ENCODE peak calls at places on chromosomes 11 and 22, in seven cellular contexts. T, Q, B, P, C, N and J are unnamed samples. For H3K4me1, the result is how much of the 10 kb centered on the place peaks cover.

GRCh38 chr22:24141586-24141985 is 39.7 kb upstream of the SUSD2 start:
- DNase-seq in B (no peak), T (peak), P (no peak), Q (no peak), C (no peak), N (peak), J (no peak)

GRCh38 chr11:14380125-14380936 is 21.3 kb upstream of the RRAS2 start:
- DNase-seq in N (no peak), B (no peak), P (no peak), T (no peak), Q (no peak), C (no peak), J (no peak)

GRCh38 chr22:48578138-48579034 is 1249.3 kb downstream of the BRD1 start:
- DNase-seq in P (no peak), B (no peak), T (no peak), N (no peak), C (no peak), Q (peak), J (no peak)

GRCh38 chr11:64990222-64990918 is 6.4 kb downstream of the BATF2 start:
- DNase-seq in T (no peak), N (peak), B (peak), C (no peak), P (peak), Q (no peak), J (no peak)

GRCh38 chr22:35883028-35883620 is 145.5 kb downstream of the RBFOX2 start:
- DNase-seq in T (peak), Q (no peak), B (peak), P (peak), C (no peak), N (peak), J (no peak)

GRCh38 chr11:17537261-17537660 is 7.0 kb downstream of the USH1C start:
- DNase-seq in C (no peak), Q (no peak), N (no peak), P (no peak), T (no peak), B (no peak), J (no peak)

GRCh38 chr11:97617031-97617430 is 1227.2 kb downstream of the JRKL start:
- DNase-seq in P (no peak), N (no peak), T (no peak), C (no peak), B (no peak), Q (no peak), J (no peak)

GRCh38 chr11:94766656-94767291 is 1.4 kb upstream of the AMOTL1 start:
- DNase-seq in C (no peak), Q (no peak), T (no peak), P (peak), B (no peak), N (no peak), J (no peak)

GRCh38 chr11:68469122-68469521 is 8.6 kb downstream of the PPP6R3 start:
- DNase-seq in C (no peak), B (no peak), Q (no peak), P (peak), N (peak), T (peak), J (no peak)

GRCh38 chr11:69014936-69015549 is 2.0 kb upstream of the MRGPRF start:
- DNase-seq in Q (no peak), N (no peak), T (no peak), P (no peak), B (no peak), C (no peak), J (no peak)

GRCh38 chr11:132427611-132428010 is 1057.2 kb downstream of the NTM start:
- DNase-seq in C (no peak), B (no peak), T (no peak), P (peak), N (peak), Q (no peak), J (no peak)

DNA sequence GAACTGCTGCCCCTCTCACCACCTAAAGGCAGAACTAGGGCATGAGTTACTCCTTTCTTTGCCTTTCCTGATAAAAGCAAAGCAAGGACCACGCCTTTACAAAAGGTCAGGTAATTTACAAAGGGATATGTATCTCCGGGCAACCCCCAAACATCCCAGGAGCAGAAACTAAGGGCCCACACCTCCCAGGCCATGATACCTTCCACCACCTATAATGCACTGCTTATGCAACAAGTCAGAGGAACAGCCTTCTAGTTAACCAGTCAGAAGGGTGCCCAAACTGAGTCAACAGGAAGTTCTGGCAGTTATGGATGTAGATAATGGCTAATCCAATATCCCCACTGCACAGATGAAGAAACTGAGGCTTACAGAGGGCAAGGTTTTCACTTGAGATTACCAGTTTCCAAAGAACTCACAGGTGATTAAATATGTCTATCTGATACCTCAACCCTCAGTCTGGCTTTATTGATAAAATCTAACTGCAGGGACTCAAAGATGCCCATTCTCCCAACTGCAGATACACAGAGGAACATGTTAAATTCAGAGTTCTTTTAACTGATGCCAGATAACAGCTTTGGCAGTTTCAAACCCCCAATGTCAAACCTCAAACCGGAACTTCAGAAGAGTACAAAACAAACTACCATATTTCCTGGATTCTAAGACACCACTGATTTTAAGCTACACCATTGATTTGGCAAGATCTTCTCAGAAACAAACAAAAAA is 16.8 kb upstream of the CASTOR1 start:
- DNase-seq in C (no peak), T (no peak), P (no peak), B (no peak), Q (no peak), N (no peak), J (no peak)
- H3K4me1 ChIP-seq in C (under half), T (under half), P (under half), B (half or more), Q (half or more), N (under half), J (under half)

GRCh38 chr22:46104170-46104880 is 46.0 kb upstream of the PPARA start:
- DNase-seq in T (no peak), Q (no peak), N (no peak), P (no peak), B (peak), C (peak), J (no peak)

GRCh38 chr22:46102752-46103151 is 47.6 kb upstream of the PPARA start:
- DNase-seq in P (no peak), Q (no peak), N (no peak), C (no peak), B (peak), T (no peak), J (no peak)

GRCh38 chr22:46103181-46103580 is 47.1 kb upstream of the PPARA start:
- DNase-seq in T (no peak), B (no peak), P (no peak), Q (no peak), N (no peak), C (no peak), J (no peak)

GRCh38 chr22:46104881-46105493 is 45.3 kb upstream of the PPARA start:
- DNase-seq in C (peak), P (no peak), Q (no peak), T (no peak), B (peak), N (no peak), J (no peak)

GRCh38 chr22:46103664-46104063 is 46.7 kb upstream of the PPARA start:
- DNase-seq in N (no peak), T (no peak), P (no peak), Q (no peak), C (peak), B (no peak), J (no peak)
- H3K4me1 ChIP-seq in N (half or more), T (under half), P (under half), Q (under half), C (half or more), B (half or more), J (under half)

GRCh38 chr22:49638001-49638400 is 189.7 kb downstream of the BRD1 start:
- DNase-seq in T (no peak), B (no peak), N (no peak), P (no peak), C (no peak), Q (no peak), J (no peak)
- H3K4me1 ChIP-seq in T (under half), B (under half), N (under half), P (under half), C (under half), Q (under half), J (under half)

GRCh38 chr11:67288198-67288451 is 978 bp upstream of the ANKRD13D start:
- DNase-seq in P (no peak), N (no peak), T (no peak), C (no peak), B (no peak), Q (peak), J (no peak)

GRCh38 chr11:67284811-67285540 is 4.1 kb upstream of the ANKRD13D start:
- DNase-seq in T (no peak), Q (peak), N (no peak), C (peak), P (no peak), B (no peak), J (no peak)

GRCh38 chr11:67285541-67286498 is 3.3 kb upstream of the ANKRD13D start:
- DNase-seq in Q (peak), C (peak), T (no peak), P (no peak), N (no peak), B (no peak), J (no peak)

GRCh38 chr11:67287355-67288197 is 1.5 kb upstream of the ANKRD13D start:
- DNase-seq in C (peak), B (no peak), P (no peak), T (no peak), Q (peak), N (no peak), J (no peak)

GRCh38 chr11:67286621-67287333 is 2.3 kb upstream of the ANKRD13D start:
- DNase-seq in C (peak), N (no peak), Q (peak), B (no peak), P (no peak), T (no peak), J (no peak)
- H3K4me1 ChIP-seq in C (under half), N (under half), Q (under half), B (under half), P (under half), T (under half), J (under half)

DNA sequence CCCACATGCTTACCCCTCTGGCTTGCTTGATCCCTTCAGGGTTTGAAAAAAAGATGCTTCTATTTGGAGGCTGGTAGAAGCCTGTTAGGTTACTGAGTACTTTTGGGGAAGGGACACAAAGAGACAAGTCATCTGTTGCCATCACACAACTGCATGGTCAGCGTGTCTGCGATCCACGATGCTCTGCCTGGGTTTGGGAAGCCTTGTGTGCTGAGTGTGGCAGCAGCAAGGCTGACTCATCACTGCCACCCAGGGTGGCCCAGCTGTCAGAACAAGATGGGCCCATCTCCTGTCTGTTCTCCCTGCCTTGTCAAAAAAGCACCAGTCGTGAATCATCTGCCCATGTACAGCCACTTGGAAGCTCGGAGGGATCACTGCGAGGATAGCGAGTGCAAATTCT is 26.2 kb downstream of the UBASH3B start:
- DNase-seq in C (no peak), N (no peak), P (no peak), B (no peak), T (no peak), Q (no peak), J (no peak)
- H3K4me1 ChIP-seq in C (under half), N (under half), P (under half), B (under half), T (under half), Q (under half), J (under half)

DNA sequence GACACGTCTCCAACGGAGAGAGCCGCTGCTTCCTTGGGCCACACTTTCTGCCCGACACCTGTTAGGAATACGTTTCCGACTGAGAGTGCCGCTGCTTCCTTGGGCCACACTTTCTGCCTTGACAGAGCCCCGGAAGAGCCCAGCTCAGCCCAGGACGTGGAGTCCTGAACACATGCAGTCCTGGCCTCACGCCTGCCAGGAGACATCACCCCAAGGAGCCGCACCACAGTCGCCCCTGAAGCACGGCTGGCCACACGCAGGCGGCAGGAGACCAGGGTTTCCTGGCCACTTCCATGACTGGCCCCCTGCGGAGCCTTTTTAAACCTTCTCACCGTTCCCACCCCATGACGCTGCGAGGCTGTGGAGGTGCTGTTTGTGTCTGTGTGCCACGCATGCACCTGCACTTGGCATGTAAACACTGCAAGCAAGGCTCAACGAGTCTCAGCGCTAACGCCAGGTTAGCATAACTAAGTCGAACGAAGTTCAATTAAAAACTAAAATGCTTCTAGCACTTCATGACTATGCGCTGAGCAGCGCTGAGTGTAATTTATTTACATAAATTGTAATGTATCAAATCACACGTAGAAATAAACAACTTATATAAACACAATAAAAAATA is 8.8 kb downstream of the TOLLIP start:
- DNase-seq in B (no peak), P (no peak), T (no peak), Q (no peak), N (no peak), C (peak), J (no peak)
- H3K4me1 ChIP-seq in B (under half), P (under half), T (under half), Q (half or more), N (under half), C (under half), J (under half)

DNA sequence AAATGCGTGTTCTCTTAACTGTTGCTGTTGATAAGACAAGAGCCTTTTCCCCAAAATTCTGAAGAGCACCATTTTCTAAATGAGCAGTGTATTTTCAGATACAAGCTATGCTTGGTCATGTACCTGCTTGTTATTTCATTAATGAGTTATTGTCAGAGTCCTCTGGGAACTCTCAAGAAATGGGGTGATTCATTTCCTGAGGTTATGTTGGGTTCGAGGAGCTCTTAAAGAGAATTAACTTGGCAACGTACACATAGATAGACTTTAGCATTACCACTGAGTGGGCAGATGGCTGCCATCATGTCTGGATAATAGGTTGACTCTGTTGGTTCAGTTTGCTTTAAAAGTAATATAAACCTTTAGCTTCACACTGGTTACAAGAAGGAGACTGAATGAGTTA is 87.9 kb upstream of the SORL1-AS1 start:
- DNase-seq in P (no peak), Q (no peak), T (no peak), C (no peak), N (no peak), B (no peak), J (no peak)
- H3K4me1 ChIP-seq in P (under half), Q (under half), T (under half), C (under half), N (under half), B (under half), J (under half)